ENCODE peak calls at places on chromosomes 12 and 14, in six cellular contexts. N is HCT116, E is K562, U is H1, C is GM12878, S is SK-N-SH. I is an unnamed sample.

GRCh38 chr12:75977952-75978671 is 53.5 kb downstream of the PHLDA1 start:
- DNase-seq in N (peak; percentile 94), E (peak; percentile 43), U (peak; percentile 43), C (peak; percentile 94), S (no peak), I (peak; percentile 100)

GRCh38 chr12:11706509-11707331 is 57.2 kb downstream of the ETV6 start:
- DNase-seq in N (no peak), E (no peak), U (no peak), C (no peak), S (no peak), I (peak; percentile 42)

GRCh38 chr14:21097616-21098133 is 780 bp downstream of the ZNF219 start:
- DNase-seq in N (no peak), E (no peak), U (no peak), C (no peak), S (no peak), I (no peak)

GRCh38 chr12:109433618-109434017 is 43.5 kb downstream of the KCTD10 start:
- DNase-seq in N (no peak), E (peak; percentile 64), U (no peak), C (no peak), S (peak; percentile 37), I (no peak)

GRCh38 chr12:120497524-120498150 is 1.7 kb downstream of the DYNLL1 start:
- DNase-seq in N (no peak), E (no peak), U (no peak), C (no peak), S (no peak), I (no peak)

GRCh38 chr12:89568484-89568883 is 42.6 kb upstream of the POC1B start:
- DNase-seq in N (no peak), E (no peak), U (no peak), C (no peak), S (no peak), I (no peak)

GRCh38 chr12:38056701-38057689 is 259.6 kb upstream of the ALG10B start:
- DNase-seq in N (no peak), E (no peak), U (no peak), C (no peak), S (no peak), I (no peak)

GRCh38 chr12:92088802-92089201 is 56.8 kb downstream of the BTG1 start:
- DNase-seq in N (no peak), E (no peak), U (no peak), C (no peak), S (no peak), I (no peak)

GRCh38 chr12:12614342-12614741 is 2.7 kb downstream of the CREBL2 start:
- DNase-seq in N (no peak), E (no peak), U (no peak), C (no peak), S (no peak), I (no peak)

GRCh38 chr14:71141701-71142374 is 234.6 kb downstream of the PCNX1 start:
- DNase-seq in N (no peak), E (no peak), U (no peak), C (no peak), S (no peak), I (no peak)

GRCh38 chr14:96095058-96095457 is 55.9 kb downstream of the C14orf132 start:
- DNase-seq in N (no peak), E (no peak), U (no peak), C (no peak), S (no peak), I (no peak)

GRCh38 chr14:54625158-54625557 is 58.2 kb downstream of the SAMD4A start:
- DNase-seq in N (no peak), E (no peak), U (no peak), C (no peak), S (no peak), I (no peak)

GRCh38 chr12:115916910-115917668 is 360.4 kb downstream of the MED13L start:
- DNase-seq in N (peak; percentile 31), E (peak; percentile 85), U (peak; percentile 62), C (no peak), S (peak; percentile 86), I (peak; percentile 13)

GRCh38 chr12:80698266-80698665 is 9.2 kb upstream of the MYF6 start:
- DNase-seq in N (no peak), E (no peak), U (no peak), C (no peak), S (no peak), I (no peak)

GRCh38 chr14:50954811-50955372 is 10.6 kb upstream of the PYGL start:
- DNase-seq in N (peak; percentile 23), E (peak; percentile 12), U (no peak), C (no peak), S (peak; percentile 72), I (peak; percentile 33)

GRCh38 chr12:10362828-10363664 is 26.8 kb downstream of the KLRK1 start:
- DNase-seq in N (no peak), E (no peak), U (no peak), C (peak; percentile 35), S (no peak), I (no peak)

GRCh38 chr14:100855256-100855930 is 29.5 kb downstream of the MEG3 start:
- DNase-seq in N (no peak), E (no peak), U (no peak), C (no peak), S (no peak), I (no peak)

GRCh38 chr12:60630796-60631195 is 1035.0 kb downstream of the SLC16A7 start:
- DNase-seq in N (no peak), E (no peak), U (no peak), C (no peak), S (no peak), I (no peak)

GRCh38 chr12:107326237-107326636 is 232.9 kb upstream of the CRY1 start:
- DNase-seq in N (no peak), E (no peak), U (no peak), C (no peak), S (no peak), I (no peak)

GRCh38 chr14:100849432-100849831 is 23.5 kb downstream of the MEG3 start:
- DNase-seq in N (no peak), E (no peak), U (no peak), C (no peak), S (no peak), I (no peak)

GRCh38 chr14:89958966-89959365 is 3.2 kb downstream of the TDP1 start:
- DNase-seq in N (no peak), E (no peak), U (no peak), C (no peak), S (no peak), I (no peak)

GRCh38 chr14:75150150-75150549 is 23.3 kb upstream of the NEK9 start:
- DNase-seq in N (no peak), E (no peak), U (no peak), C (no peak), S (no peak), I (no peak)

GRCh38 chr14:75142494-75142893 is 15.6 kb upstream of the NEK9 start:
- DNase-seq in N (no peak), E (no peak), U (no peak), C (no peak), S (no peak), I (no peak)

GRCh38 chr14:75143761-75144527 is 17.1 kb upstream of the NEK9 start:
- DNase-seq in N (no peak), E (no peak), U (no peak), C (no peak), S (no peak), I (no peak)

GRCh38 chr14:75144944-75145343 is 18.1 kb upstream of the NEK9 start:
- DNase-seq in N (no peak), E (no peak), U (no peak), C (no peak), S (no peak), I (no peak)

DNA sequence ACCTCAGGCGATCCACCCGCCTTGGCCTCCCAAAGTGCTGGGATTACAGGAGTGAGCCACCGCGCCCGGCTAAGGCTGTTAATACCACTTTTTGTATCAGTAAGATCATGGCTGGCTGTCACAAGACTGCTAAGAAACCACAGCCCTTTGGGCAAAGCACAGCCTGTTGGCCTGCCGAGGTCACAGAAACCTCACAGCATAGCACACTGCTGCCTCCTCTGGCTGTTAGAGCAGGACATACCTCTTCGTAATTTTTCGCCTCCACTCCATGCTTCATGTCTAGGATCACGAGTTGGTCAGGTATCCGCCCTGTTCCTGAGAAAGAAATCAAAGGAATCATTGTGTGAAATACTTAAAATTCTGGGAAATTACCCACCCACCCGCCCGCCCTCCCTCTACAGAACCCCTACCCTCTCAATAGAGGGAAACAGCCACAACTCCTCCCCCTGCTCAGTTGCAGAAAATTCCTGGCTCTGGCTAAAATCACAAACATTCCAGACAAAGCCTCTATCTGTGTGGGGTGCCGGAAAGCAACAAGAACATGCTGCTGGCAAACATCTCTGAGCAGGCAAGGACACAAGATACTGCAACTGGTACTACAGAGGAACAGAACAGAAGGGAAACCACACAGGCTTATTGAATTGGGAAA is 20.7 kb upstream of the NEK9 start:
- DNase-seq in N (no peak), E (no peak), U (no peak), C (no peak), S (no peak), I (peak; percentile 97)
- TF ChIP-seq JUND in N (no peak), E (no peak), U (no peak), C (no peak), S (no peak), I (no peak)

GRCh38 chr12:49344486-49345047 is 2.1 kb upstream of the DNAJC22 start:
- DNase-seq in N (no peak), E (no peak), U (no peak), C (no peak), S (no peak), I (no peak)

GRCh38 chr12:49346659-49347306 is at the start of gene DNAJC22:
- DNase-seq in N (no peak), E (peak; percentile 66), U (no peak), C (no peak), S (no peak), I (no peak)

GRCh38 chr12:49342914-49343731 is 3.6 kb upstream of the DNAJC22 start:
- DNase-seq in N (no peak), E (peak; percentile 27), U (no peak), C (no peak), S (no peak), I (no peak)

GRCh38 chr12:49345840-49346658 is 639 bp upstream of the DNAJC22 start:
- DNase-seq in N (no peak), E (peak; percentile 52), U (no peak), C (no peak), S (peak; percentile 67), I (no peak)

GRCh38 chr12:49345048-49345839 is 1.4 kb upstream of the DNAJC22 start:
- DNase-seq in N (no peak), E (no peak), U (no peak), C (no peak), S (peak; percentile 82), I (no peak)
- H3K4me3 ChIP-seq in N (no peak overlapping the region), E (no peak overlapping the region), U (peak overlapping the region; percentile 25), C (peak overlapping the region; percentile 49), S (peak overlapping the region; percentile 54), I (peak overlapping the region; percentile 48)

GRCh38 chr14:35159742-35160409 is 37.5 kb downstream of the PRORP start:
- DNase-seq in N (peak; percentile 88), E (no peak), U (no peak), C (no peak), S (no peak), I (peak; percentile 94)
- TF ChIP-seq JUND in N (peak; percentile 75), E (peak; percentile 88), U (no peak), C (no peak), S (peak; percentile 91), I (peak; percentile 91)

DNA sequence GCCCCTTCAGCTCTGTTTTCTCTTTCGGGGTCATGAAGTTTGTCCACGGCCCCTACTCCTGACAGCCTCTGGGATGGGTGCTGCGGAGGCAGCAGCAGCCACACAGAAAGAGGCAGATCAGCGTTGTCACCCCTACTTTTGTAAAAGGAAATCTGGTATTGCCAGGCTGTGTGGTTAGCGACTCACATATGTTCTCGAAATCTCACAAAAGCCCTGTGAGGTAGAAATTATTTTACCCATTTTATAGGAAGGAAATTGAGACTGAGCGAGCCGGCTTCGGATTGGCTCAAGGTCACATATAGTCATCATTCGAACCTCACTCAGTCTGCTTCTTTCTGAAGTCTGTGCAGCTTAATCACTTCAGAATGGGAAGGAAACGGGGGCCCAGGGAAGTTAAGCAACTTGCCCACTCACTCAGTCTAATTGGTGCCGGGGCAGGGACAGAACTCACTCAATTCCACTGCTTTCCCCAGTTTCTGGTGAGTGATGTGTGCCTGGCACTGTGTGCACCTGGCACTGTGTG is 1.1 kb upstream of the CKAP4 start:
- DNase-seq in N (no peak), E (no peak), U (no peak), C (no peak), S (no peak), I (no peak)
- H3K4me3 ChIP-seq in N (peak overlapping the region; percentile 72), E (no peak overlapping the region), U (peak overlapping the region; percentile 42), C (peak overlapping the region; percentile 63), S (peak overlapping the region; percentile 76), I (peak overlapping the region; percentile 80)

I was measured in HepG2.